ENCODE peak calls at places on chromosomes 1 and 21, in five cellular contexts. H is naive thymus-derived CD4-positive, alpha-beta T cell; W is transverse colon; I is psoas muscle; E is IMR-90. O is an unnamed sample. For H3K4me1 and H3K27me3, the result is how much of the 10 kb centered on the place peaks cover.

GRCh38 chr1:46547481-46548383 is 3.7 kb downstream of the KNCN start:
- DNase-seq in H (no peak), W (no peak), I (no peak), E (peak), O (no peak)

GRCh38 chr21:38295997-38296764 is 39.4 kb downstream of the KCNJ15 start:
- DNase-seq in H (no peak), W (no peak), I (no peak), E (peak), O (no peak)

GRCh38 chr1:22142315-22143064 is 407 bp downstream of the WNT4 start:
- DNase-seq in H (no peak), W (peak), I (peak), E (no peak), O (no peak)

GRCh38 chr1:164755674-164756073 is 196.7 kb downstream of the PBX1 start:
- DNase-seq in H (no peak), W (no peak), I (no peak), E (no peak), O (no peak)

GRCh38 chr1:198497326-198498220 is 42.9 kb downstream of the ATP6V1G3 start:
- DNase-seq in H (no peak), W (no peak), I (no peak), E (peak), O (no peak)

GRCh38 chr1:21963477-21964217 is 13.2 kb upstream of the CELA3B start:
- DNase-seq in H (peak), W (peak), I (peak), E (peak), O (peak)

GRCh38 chr1:40818264-40818961 is 34.8 kb downstream of the KCNQ4 start:
- DNase-seq in H (peak), W (peak), I (peak), E (no peak), O (peak)

GRCh38 chr1:23736437-23737134 is 6.7 kb upstream of the ELOA start:
- DNase-seq in H (no peak), W (no peak), I (no peak), E (no peak), O (no peak)

GRCh38 chr1:220326578-220326977 is 54.3 kb upstream of the RAB3GAP2 start:
- DNase-seq in H (no peak), W (no peak), I (no peak), E (peak), O (no peak)

DNA sequence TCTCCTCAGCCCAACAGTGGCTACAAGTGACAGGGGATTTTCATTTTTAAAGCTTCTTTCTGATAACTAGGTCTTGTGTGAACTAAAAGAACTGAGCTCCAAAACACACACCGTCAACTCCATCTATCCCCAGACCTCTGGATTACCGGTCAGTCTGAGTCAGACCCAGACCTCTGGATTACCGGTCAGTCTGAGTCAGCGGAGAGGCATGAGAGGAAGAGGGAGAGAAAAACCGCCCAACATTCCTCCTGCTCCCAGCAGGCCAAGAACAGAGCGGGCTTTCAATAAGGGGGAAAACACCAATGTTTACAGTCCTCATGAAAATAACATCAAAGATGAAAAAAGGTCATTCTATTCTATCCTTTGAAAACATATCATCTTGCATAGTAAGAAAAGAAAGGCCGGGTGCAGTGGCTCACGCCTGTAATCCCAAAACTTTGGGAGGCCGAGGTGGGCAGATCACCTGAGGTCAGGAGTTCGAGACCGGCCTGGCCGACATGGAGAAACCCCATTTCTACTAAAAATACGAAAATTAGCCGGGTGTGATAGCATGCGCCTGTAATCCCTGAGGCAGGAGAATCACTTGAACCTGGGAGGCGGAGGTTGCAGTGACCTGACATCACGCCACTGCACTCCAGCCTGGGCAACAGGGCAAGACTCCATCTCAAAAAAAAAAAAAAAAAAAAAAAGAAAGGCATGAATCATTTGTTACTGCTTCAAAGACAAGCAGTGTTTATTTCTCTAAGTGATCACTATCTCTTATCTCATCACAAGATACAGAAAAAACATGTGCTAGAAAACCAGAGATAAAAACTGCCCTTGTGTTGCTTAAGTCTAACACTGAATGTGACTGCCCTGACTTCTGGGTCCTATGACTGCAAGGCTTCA is 3.4 kb downstream of the PTTG1IP start:
- DNase-seq in H (no peak), W (peak), I (peak), E (peak), O (no peak)
- H3K4me1 ChIP-seq in H (half or more), W (half or more), I (half or more), E (under half), O (half or more)

GRCh38 chr1:175857756-175858155 is 114.4 kb upstream of the TNR start:
- DNase-seq in H (no peak), W (no peak), I (no peak), E (no peak), O (no peak)
- H3K4me3 ChIP-seq in H (no peak), W (no peak), I (no peak), E (no peak), O (no peak)

GRCh38 chr1:158067651-158068050 is 74.2 kb downstream of the KIRREL1 start:
- DNase-seq in H (no peak), W (peak), I (peak), E (peak), O (no peak)
- H3K27me3 ChIP-seq in H (under half), W (under half), I (under half), E (under half), O (under half)

GRCh38 chr1:174938306-174939000 is 61.3 kb upstream of the CACYBP start:
- DNase-seq in H (no peak), W (no peak), I (no peak), E (no peak), O (peak)

GRCh38 chr1:174946020-174946419 is 53.7 kb upstream of the CACYBP start:
- DNase-seq in H (no peak), W (no peak), I (no peak), E (no peak), O (no peak)

GRCh38 chr1:174939771-174940545 is 59.8 kb upstream of the CACYBP start:
- DNase-seq in H (no peak), W (no peak), I (no peak), E (no peak), O (no peak)

GRCh38 chr1:174940776-174941175 is 59.0 kb upstream of the CACYBP start:
- DNase-seq in H (no peak), W (no peak), I (no peak), E (no peak), O (no peak)

GRCh38 chr1:174942547-174943255 is 57.0 kb upstream of the CACYBP start:
- DNase-seq in H (no peak), W (no peak), I (peak), E (no peak), O (no peak)
- H3K4me1 ChIP-seq in H (under half), W (under half), I (under half), E (under half), O (under half)

GRCh38 chr1:119674110-119674509 is 26.0 kb upstream of the ZNF697 start:
- DNase-seq in H (no peak), W (no peak), I (no peak), E (peak), O (no peak)

GRCh38 chr1:119674835-119675289 is 26.8 kb upstream of the ZNF697 start:
- DNase-seq in H (peak), W (peak), I (peak), E (peak), O (no peak)

GRCh38 chr1:119675349-119676343 is 27.6 kb upstream of the ZNF697 start:
- DNase-seq in H (peak), W (peak), I (peak), E (peak), O (no peak)

GRCh38 chr1:119670898-119671297 is 22.8 kb upstream of the ZNF697 start:
- DNase-seq in H (no peak), W (no peak), I (no peak), E (no peak), O (no peak)

GRCh38 chr1:119673171-119673940 is 25.3 kb upstream of the ZNF697 start:
- DNase-seq in H (no peak), W (no peak), I (no peak), E (peak), O (no peak)
- H3K4me3 ChIP-seq in H (no peak), W (no peak), I (no peak), E (no peak), O (no peak)

GRCh38 chr1:4743978-4744750 is 89.8 kb downstream of the AJAP1 start:
- DNase-seq in H (no peak), W (no peak), I (no peak), E (no peak), O (peak)
- H3K27me3 ChIP-seq in H (under half), W (under half), I (under half), E (under half), O (under half)

O was measured in left lung.